ENCODE peak calls at places on chromosomes 4 and X, in seven cellular contexts. U is transverse colon; D is kidney; C is CD8-positive, alpha-beta T cell; G is left ventricle myocardium inferior; F is choroid plexus epithelial cell; Q is GM12865. X is an unnamed sample.

GRCh38 chr4:7805533-7806079 is 134.1 kb downstream of the AFAP1 start:
- DNase-seq in U (no peak), D (peak), F (peak), Q (no peak), G (peak), C (no peak), X (no peak)

GRCh38 chr4:149765630-149766029 is 50.0 kb downstream of the IQCM start:
- DNase-seq in C (no peak), F (peak), U (no peak), D (no peak), G (no peak), Q (no peak), X (no peak)

GRCh38 chrX:7334253-7334935 is 186.4 kb upstream of the PUDP start:
- DNase-seq in C (no peak), D (no peak), U (no peak), Q (no peak), F (peak), G (no peak), X (no peak)

GRCh38 chr4:7161721-7162214 is 30.6 kb upstream of the SORCS2 start:
- DNase-seq in Q (no peak), D (no peak), C (no peak), U (no peak), G (no peak), F (no peak), X (no peak)

GRCh38 chr4:118047043-118047442 is 12.8 kb downstream of the NDST3 start:
- DNase-seq in U (no peak), C (no peak), D (no peak), G (no peak), F (no peak), Q (no peak), X (no peak)

GRCh38 chrX:34654939-34655338 is 2.1 kb downstream of the TMEM47 start:
- DNase-seq in G (no peak), D (no peak), C (no peak), Q (no peak), F (peak), U (no peak), X (no peak)

GRCh38 chr4:113292371-113293042 is 243.1 kb downstream of the ANK2 start:
- DNase-seq in D (peak), C (no peak), F (peak), G (peak), U (peak), Q (no peak), X (peak)

GRCh38 chr4:19689511-19689910 is 562.2 kb upstream of the SLIT2 start:
- DNase-seq in U (no peak), C (no peak), D (no peak), F (peak), Q (no peak), G (no peak), X (no peak)

GRCh38 chrX:105823092-105823454 is 734 bp downstream of the NRK start:
- DNase-seq in U (no peak), G (no peak), F (no peak), Q (no peak), D (peak), C (no peak), X (no peak)

GRCh38 chr4:1126506-1126905 is 13.1 kb upstream of the RNF212 start:
- DNase-seq in D (no peak), C (no peak), Q (no peak), G (no peak), F (peak), U (no peak), X (no peak)

GRCh38 chr4:177371452-177371851 is 61.8 kb downstream of the NEIL3 start:
- DNase-seq in U (no peak), C (no peak), F (no peak), Q (no peak), G (no peak), D (no peak), X (no peak)

GRCh38 chr4:99052902-99053301 is 35.7 kb downstream of the ADH5 start:
- DNase-seq in D (no peak), C (no peak), G (no peak), U (no peak), F (no peak), Q (peak), X (no peak)

GRCh38 chrX:71634366-71634765 is 16.1 kb upstream of the CXCR3 start:
- DNase-seq in U (no peak), F (no peak), C (no peak), Q (no peak), D (no peak), G (peak), X (no peak)

GRCh38 chr4:23041501-23041900 is 348.8 kb downstream of the GBA3 start:
- DNase-seq in Q (no peak), G (no peak), U (no peak), D (no peak), F (no peak), C (no peak), X (no peak)

GRCh38 chr4:172838943-172839342 is 329.7 kb upstream of the GALNT7 start:
- DNase-seq in F (no peak), G (no peak), Q (no peak), D (no peak), C (no peak), U (no peak), X (no peak)

GRCh38 chr4:126738926-126739325 is 893.8 kb upstream of the INTU start:
- DNase-seq in G (no peak), F (peak), C (no peak), Q (no peak), U (no peak), D (no peak), X (no peak)

GRCh38 chrX:39767446-39767845 is 330.3 kb downstream of the BCOR start:
- DNase-seq in F (no peak), U (no peak), C (no peak), D (no peak), Q (no peak), G (no peak), X (no peak)

GRCh38 chr4:78922207-78922606 is 17.0 kb downstream of the PAQR3 start:
- DNase-seq in F (peak), Q (no peak), D (no peak), C (no peak), U (no peak), G (no peak), X (no peak)

GRCh38 chr4:80322716-80323115 is 12.8 kb upstream of the CFAP299 start:
- DNase-seq in U (no peak), C (no peak), G (no peak), Q (peak), D (no peak), F (peak), X (peak)

GRCh38 chr4:152161676-152162330 is 374.1 kb downstream of the FBXW7 start:
- DNase-seq in U (no peak), G (no peak), C (no peak), D (no peak), F (no peak), Q (no peak), X (no peak)

GRCh38 chrX:43165343-43165920 is 387.5 kb upstream of the PPP1R2C start:
- DNase-seq in F (no peak), G (no peak), Q (peak), U (no peak), D (no peak), C (no peak), X (no peak)

GRCh38 chr4:121654738-121655137 is 42.0 kb downstream of the ANXA5 start:
- DNase-seq in F (no peak), U (no peak), C (no peak), G (no peak), Q (peak), D (no peak), X (no peak)

GRCh38 chr4:76388160-76388908 is 32.6 kb downstream of the CCDC158 start:
- DNase-seq in F (no peak), U (no peak), Q (no peak), D (no peak), C (no peak), G (no peak), X (peak)

GRCh38 chr4:148415500-148415899 is 26.7 kb downstream of the NR3C2 start:
- DNase-seq in U (no peak), G (no peak), F (peak), Q (no peak), C (no peak), D (no peak), X (no peak)

GRCh38 chrX:29653721-29654120 is 561.6 kb upstream of the MAGEB2 start:
- DNase-seq in Q (no peak), G (no peak), C (no peak), U (no peak), D (no peak), F (no peak), X (no peak)

GRCh38 chr4:7771056-7771455 is 168.6 kb downstream of the AFAP1 start:
- DNase-seq in Q (peak), U (no peak), C (no peak), F (no peak), D (no peak), G (no peak), X (no peak)

GRCh38 chrX:47218920-47219815 is 687 bp downstream of the CDK16 start:
- DNase-seq in Q (peak), F (no peak), U (peak), G (peak), C (peak), D (peak), X (peak)

GRCh38 chrX:150870487-150871340 is 27.8 kb downstream of the CD99L2 start:
- DNase-seq in D (no peak), Q (no peak), G (no peak), C (no peak), F (peak), U (no peak), X (no peak)

GRCh38 chr4:35151816-35152572 is 1092.3 kb downstream of the ARAP2 start:
- DNase-seq in D (no peak), C (no peak), F (no peak), G (no peak), Q (peak), U (no peak), X (peak)

GRCh38 chr4:15778742-15779231 is 659 bp downstream of the CD38 start:
- DNase-seq in U (peak), Q (peak), F (peak), G (peak), C (peak), D (no peak), X (no peak)

GRCh38 chrX:99077099-99077498 is 1333.0 kb downstream of the PCDH19 start:
- DNase-seq in D (no peak), F (no peak), C (no peak), Q (no peak), G (no peak), U (no peak), X (no peak)

GRCh38 chr4:121764702-121765367 is at the start of gene SMIM43:
- DNase-seq in U (no peak), D (peak), C (no peak), Q (no peak), G (no peak), F (no peak), X (peak)

GRCh38 chrX:110006826-110007375 is 4.0 kb downstream of the TMEM164 start:
- DNase-seq in F (peak), U (no peak), C (no peak), G (no peak), D (no peak), Q (no peak), X (no peak)

GRCh38 chrX:110006161-110006560 is 3.2 kb downstream of the TMEM164 start:
- DNase-seq in D (no peak), G (no peak), C (no peak), Q (no peak), U (no peak), F (no peak), X (no peak)

GRCh38 chrX:110003167-110004156 is 548 bp downstream of the TMEM164 start:
- DNase-seq in D (peak), U (peak), F (no peak), G (peak), Q (peak), C (no peak), X (no peak)

GRCh38 chrX:110004210-110004609 is 1.3 kb downstream of the TMEM164 start:
- DNase-seq in D (peak), U (peak), Q (no peak), C (no peak), G (no peak), F (no peak), X (no peak)

DNA sequence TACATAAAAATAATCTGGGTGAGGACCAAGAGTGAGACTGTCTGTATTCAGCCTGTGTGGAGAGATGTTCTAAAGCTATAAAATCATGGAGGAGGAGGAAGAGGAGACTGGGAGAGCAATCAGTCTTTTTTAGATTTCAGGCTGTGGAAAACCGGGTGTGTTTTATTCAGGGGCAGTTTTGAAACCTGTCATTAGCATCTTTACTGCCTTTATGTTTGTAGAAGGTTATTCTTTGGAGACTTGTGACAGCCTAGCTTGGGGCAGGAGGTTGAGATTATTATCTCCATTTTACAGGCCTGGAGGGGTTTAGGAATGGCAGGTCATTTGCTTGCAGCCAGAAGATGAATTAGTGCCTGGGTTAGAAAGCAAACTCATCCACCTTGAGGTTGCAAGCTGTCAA is 2.1 kb downstream of the TMEM164 start:
- DNase-seq in Q (no peak), C (no peak), G (no peak), D (no peak), U (no peak), F (no peak), X (no peak)
- H3K4me3 ChIP-seq in Q (no peak), C (no peak), G (peak), D (peak), U (no peak), F (no peak), X (no peak)

GRCh38 chrX:84865113-84865512 is 138.6 kb upstream of the APOOL start:
- DNase-seq in U (no peak), Q (no peak), C (no peak), F (peak), G (no peak), D (no peak), X (no peak)
- TF ChIP-seq CTCF in U (no peak), Q (no peak), C (no peak), F (no peak), G (no peak), D (no peak), X (no peak)

GRCh38 chr4:25861951-25862410 is 807 bp downstream of the SEL1L3 start:
- DNase-seq in F (peak), U (peak), G (peak), D (peak), Q (no peak), C (peak), X (no peak)

GRCh38 chr4:25861422-25861926 is 1.3 kb downstream of the SEL1L3 start:
- DNase-seq in D (no peak), C (no peak), F (peak), Q (no peak), G (no peak), U (no peak), X (no peak)

GRCh38 chr4:25862411-25863346 is at the start of gene SEL1L3:
- DNase-seq in U (peak), C (peak), F (no peak), G (peak), D (peak), Q (no peak), X (peak)

GRCh38 chr4:25859429-25860148 is 3.2 kb downstream of the SEL1L3 start:
- DNase-seq in F (no peak), Q (peak), C (peak), D (no peak), U (no peak), G (no peak), X (no peak)

GRCh38 chr4:25860586-25861421 is 2.0 kb downstream of the SEL1L3 start:
- DNase-seq in U (peak), G (no peak), D (no peak), C (no peak), Q (no peak), F (peak), X (no peak)
- H3K4me3 ChIP-seq in U (no peak), G (peak), D (no peak), C (no peak), Q (no peak), F (no peak), X (no peak)

DNA sequence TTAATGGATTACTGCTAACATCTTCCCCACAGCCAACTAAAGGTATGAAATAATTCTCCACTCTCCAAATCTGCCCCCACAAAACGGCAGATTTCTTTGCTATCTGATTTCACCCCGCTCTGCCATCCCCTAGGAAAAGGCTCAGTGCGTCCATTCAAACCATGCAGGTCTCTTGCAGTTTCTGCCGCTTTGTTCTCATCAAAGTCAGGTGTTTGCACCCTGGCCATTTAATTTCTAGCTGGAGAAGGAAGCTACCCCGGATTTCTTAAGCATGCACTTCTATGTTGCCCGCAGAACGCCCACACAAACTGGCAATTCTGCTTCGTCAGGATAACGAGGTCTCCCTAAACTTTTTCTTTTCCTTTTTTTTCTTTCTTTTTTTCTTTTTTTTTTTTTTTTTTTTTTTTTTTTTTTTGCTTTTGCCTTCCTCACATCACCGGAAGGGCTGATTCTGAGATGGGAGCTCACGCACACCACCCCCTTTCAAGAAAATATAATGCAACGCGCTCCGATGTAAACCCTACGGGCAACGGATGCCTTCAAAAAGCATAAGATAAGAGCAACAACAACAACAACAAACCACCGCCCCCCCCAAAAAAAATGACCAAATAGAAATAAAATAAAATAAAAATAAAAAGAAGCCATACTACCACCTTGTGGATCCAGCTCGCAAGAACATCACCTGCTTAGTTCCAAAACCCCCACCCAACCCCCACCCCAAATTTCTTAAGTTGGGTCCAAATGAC is 3.2 kb downstream of the NLGN4X start:
- DNase-seq in G (no peak), D (no peak), Q (no peak), F (no peak), C (no peak), U (no peak), X (no peak)
- TF ChIP-seq CTCF in G (no peak), D (no peak), Q (no peak), F (no peak), C (no peak), U (no peak), X (no peak)

DNA sequence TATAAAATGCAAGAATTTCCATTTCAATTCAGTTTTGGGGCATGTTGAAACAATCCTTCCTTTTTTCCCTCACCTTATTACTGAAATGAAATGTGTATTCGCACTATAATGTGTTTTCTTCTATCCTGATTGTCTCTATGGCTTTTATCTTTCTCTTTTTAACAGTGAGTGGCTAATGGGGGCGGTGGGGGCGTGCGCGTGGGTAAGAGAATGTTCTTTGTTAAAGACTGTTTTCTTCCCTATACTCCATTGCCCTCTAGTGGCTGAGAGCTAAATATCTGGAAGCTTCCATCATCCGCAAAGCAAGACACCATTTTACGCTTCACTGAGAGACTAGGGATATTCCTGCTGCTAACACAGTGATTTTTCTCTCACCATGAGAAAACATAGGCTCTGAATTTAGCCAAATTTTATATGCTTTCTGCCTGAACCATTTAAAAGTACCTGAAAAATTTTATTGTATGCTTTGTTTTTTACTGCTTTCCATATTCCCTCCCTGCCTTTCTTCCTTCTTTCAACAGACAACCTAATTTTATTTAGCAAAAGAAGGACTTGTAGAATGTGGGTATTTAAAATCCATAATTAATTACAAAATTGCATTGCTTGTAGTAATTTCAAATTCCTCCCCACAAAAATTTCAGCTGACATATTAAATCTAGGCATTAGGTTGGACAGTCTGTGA is 194.0 kb downstream of the GASK1B start:
- DNase-seq in F (peak), U (peak), G (peak), Q (peak), D (no peak), C (no peak), X (peak)
- H3K4me3 ChIP-seq in F (no peak), U (no peak), G (peak), Q (no peak), D (peak), C (no peak), X (peak)

X was measured in WERI-Rb-1.